ENCODE peak calls at places on chromosomes 16 and 17, in seven cellular contexts. X is colonic mucosa, A is AG10803, P is HFF-Myc, U is progenitor cell of endocrine pancreas, F is neural crest cell, B is PC-9. Z is an unnamed sample.

GRCh38 chr17:18963126-18964017 is 11.4 kb downstream of the SLC5A10 start:
- DNase-seq in X (peak), A (peak), P (no peak), U (no peak), F (no peak), B (no peak), Z (no peak)

GRCh38 chr16:53091508-53092211 is 36.9 kb downstream of the CHD9 start:
- DNase-seq in X (peak), A (peak), P (peak), U (no peak), F (peak), B (no peak), Z (no peak)

GRCh38 chr17:54901230-54901847 is 687 bp downstream of the TOM1L1 start:
- DNase-seq in X (peak), A (peak), P (no peak), U (no peak), F (no peak), B (peak), Z (peak)

GRCh38 chr16:69829338-69829737 is 67.2 kb downstream of the WWP2 start:
- DNase-seq in X (no peak), A (no peak), P (no peak), U (no peak), F (no peak), B (no peak), Z (no peak)

GRCh38 chr17:81432873-81433451 is 37.7 kb downstream of the BAHCC1 start:
- DNase-seq in X (peak), A (no peak), P (no peak), U (no peak), F (no peak), B (no peak), Z (peak)

GRCh38 chr16:70428178-70428998 is 10.5 kb downstream of the ST3GAL2 start:
- DNase-seq in X (peak), A (peak), P (peak), U (peak), F (peak), B (peak), Z (peak)

GRCh38 chr16:87996962-87997880 is 46.0 kb downstream of the BANP start:
- DNase-seq in X (no peak), A (peak), P (no peak), U (no peak), F (no peak), B (no peak), Z (no peak)

GRCh38 chr17:39001703-39002637 is 34.8 kb upstream of the FBXO47 start:
- DNase-seq in X (peak), A (peak), P (peak), U (no peak), F (no peak), B (peak), Z (no peak)

GRCh38 chr17:50290074-50290702 is 15.9 kb downstream of the TMEM92 start:
- DNase-seq in X (peak), A (peak), P (peak), U (no peak), F (no peak), B (peak), Z (peak)

GRCh38 chr17:57372156-57372555 is 115.8 kb downstream of the MSI2 start:
- DNase-seq in X (no peak), A (peak), P (no peak), U (no peak), F (no peak), B (no peak), Z (no peak)

GRCh38 chr16:76854234-76854633 is 336.8 kb upstream of the MON1B start:
- DNase-seq in X (no peak), A (no peak), P (no peak), U (no peak), F (no peak), B (no peak), Z (no peak)

GRCh38 chr17:54903375-54903774 is 2.7 kb downstream of the TOM1L1 start:
- DNase-seq in X (no peak), A (peak), P (no peak), U (no peak), F (no peak), B (no peak), Z (peak)

GRCh38 chr17:75589919-75590303 is 2.3 kb downstream of the MYO15B start:
- DNase-seq in X (no peak), A (no peak), P (no peak), U (no peak), F (no peak), B (peak), Z (no peak)

GRCh38 chr16:10817963-10818941 is at the start of gene TVP23A:
- DNase-seq in X (no peak), A (no peak), P (no peak), U (peak), F (peak), B (no peak), Z (no peak)

GRCh38 chr17:82334204-82334621 is 647 bp upstream of the SECTM1 start:
- DNase-seq in X (no peak), A (no peak), P (no peak), U (no peak), F (no peak), B (no peak), Z (no peak)

GRCh38 chr16:54651440-54651839 is 279.2 kb upstream of the IRX5 start:
- DNase-seq in X (no peak), A (no peak), P (no peak), U (no peak), F (peak), B (no peak), Z (no peak)

GRCh38 chr17:30921544-30922196 is at the start of gene ADAP2:
- DNase-seq in X (peak), A (no peak), P (no peak), U (peak), F (peak), B (peak), Z (no peak)

GRCh38 chr16:79062336-79062735 is 538.2 kb downstream of the MAF start:
- DNase-seq in X (no peak), A (no peak), P (no peak), U (no peak), F (no peak), B (no peak), Z (no peak)

GRCh38 chr17:81959362-81960129 is 1.4 kb downstream of the NOTUM start:
- DNase-seq in X (peak), A (peak), P (no peak), U (no peak), F (peak), B (peak), Z (no peak)

GRCh38 chr17:6491071-6491700 is 46.9 kb downstream of the PIMREG start:
- DNase-seq in X (no peak), A (no peak), P (no peak), U (no peak), F (no peak), B (no peak), Z (no peak)

GRCh38 chr17:29155235-29155965 is 24.8 kb downstream of the MYO18A start:
- DNase-seq in X (peak), A (peak), P (no peak), U (no peak), F (no peak), B (peak), Z (no peak)

GRCh38 chr17:45170976-45171337 is 9.3 kb downstream of the HEXIM2 start:
- DNase-seq in X (peak), A (peak), P (no peak), U (no peak), F (no peak), B (peak), Z (no peak)

GRCh38 chr17:46964315-46965265 is 14.5 kb downstream of the RPRML start:
- DNase-seq in X (no peak), A (no peak), P (no peak), U (no peak), F (no peak), B (no peak), Z (no peak)

GRCh38 chr17:17042851-17043667 is 802 bp downstream of the MPRIP start:
- DNase-seq in X (no peak), A (peak), P (no peak), U (no peak), F (no peak), B (no peak), Z (no peak)

GRCh38 chr16:50709061-50709695 is 15.8 kb downstream of the NOD2 start:
- DNase-seq in X (no peak), A (no peak), P (no peak), U (no peak), F (no peak), B (no peak), Z (no peak)

GRCh38 chr17:43020789-43021738 is 1.1 kb downstream of the VAT1 start:
- DNase-seq in X (peak), A (peak), P (no peak), U (peak), F (no peak), B (peak), Z (no peak)

GRCh38 chr17:81341347-81342061 is 46.4 kb upstream of the SLC38A10 start:
- DNase-seq in X (no peak), A (no peak), P (no peak), U (no peak), F (no peak), B (no peak), Z (no peak)

GRCh38 chr17:58121925-58122324 is 26.3 kb upstream of the OR4D1 start:
- DNase-seq in X (no peak), A (peak), P (peak), U (no peak), F (no peak), B (peak), Z (no peak)

GRCh38 chr17:80848449-80849102 is 143.1 kb upstream of the CHMP6 start:
- DNase-seq in X (no peak), A (no peak), P (no peak), U (no peak), F (no peak), B (no peak), Z (no peak)

GRCh38 chr17:73248532-73248931 is 13.1 kb downstream of the CPSF4L start:
- DNase-seq in X (no peak), A (no peak), P (no peak), U (no peak), F (no peak), B (no peak), Z (no peak)

GRCh38 chr17:55238931-55239297 is 25.8 kb upstream of the HLF start:
- DNase-seq in X (peak), A (no peak), P (no peak), U (no peak), F (no peak), B (no peak), Z (no peak)

GRCh38 chr16:31134091-31134571 is 1.4 kb downstream of the PRSS8 start:
- DNase-seq in X (peak), A (no peak), P (no peak), U (no peak), F (no peak), B (peak), Z (no peak)

GRCh38 chr16:19113577-19114358 is at the start of gene ITPRIPL2:
- DNase-seq in X (peak), A (peak), P (peak), U (peak), F (peak), B (peak), Z (no peak)

GRCh38 chr17:76697702-76698465 is 12.9 kb downstream of the MXRA7 start:
- DNase-seq in X (no peak), A (no peak), P (no peak), U (no peak), F (no peak), B (no peak), Z (no peak)
- TF ChIP-seq CTCF in X (no peak), A (no peak), P (no peak), U (no peak), F (no peak), B (no peak), Z (no peak)

DNA sequence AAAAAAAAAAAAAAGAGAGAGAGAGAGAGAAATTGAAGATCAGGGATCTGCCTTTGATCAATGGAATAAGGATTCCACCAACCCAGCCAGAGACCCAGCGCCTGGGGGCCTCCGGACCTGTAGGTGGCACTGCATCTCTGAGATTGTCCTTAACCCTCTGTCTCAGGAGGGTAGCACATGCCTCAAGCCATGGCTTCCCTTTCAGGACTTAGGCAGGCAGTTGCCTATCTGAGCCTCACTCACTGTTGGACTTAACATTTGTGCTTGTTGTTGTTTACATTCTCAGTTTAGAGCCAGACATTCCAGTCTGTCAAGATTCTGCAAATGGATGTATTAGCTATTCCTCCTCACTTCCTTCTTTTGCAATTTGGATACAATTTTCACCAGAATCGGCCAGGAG is 5.1 kb upstream of the SCNN1B start:
- DNase-seq in X (peak), A (no peak), P (no peak), U (no peak), F (no peak), B (peak), Z (no peak)
- TF ChIP-seq CTCF in X (no peak), A (no peak), P (peak), U (peak), F (peak), B (peak), Z (peak)

DNA sequence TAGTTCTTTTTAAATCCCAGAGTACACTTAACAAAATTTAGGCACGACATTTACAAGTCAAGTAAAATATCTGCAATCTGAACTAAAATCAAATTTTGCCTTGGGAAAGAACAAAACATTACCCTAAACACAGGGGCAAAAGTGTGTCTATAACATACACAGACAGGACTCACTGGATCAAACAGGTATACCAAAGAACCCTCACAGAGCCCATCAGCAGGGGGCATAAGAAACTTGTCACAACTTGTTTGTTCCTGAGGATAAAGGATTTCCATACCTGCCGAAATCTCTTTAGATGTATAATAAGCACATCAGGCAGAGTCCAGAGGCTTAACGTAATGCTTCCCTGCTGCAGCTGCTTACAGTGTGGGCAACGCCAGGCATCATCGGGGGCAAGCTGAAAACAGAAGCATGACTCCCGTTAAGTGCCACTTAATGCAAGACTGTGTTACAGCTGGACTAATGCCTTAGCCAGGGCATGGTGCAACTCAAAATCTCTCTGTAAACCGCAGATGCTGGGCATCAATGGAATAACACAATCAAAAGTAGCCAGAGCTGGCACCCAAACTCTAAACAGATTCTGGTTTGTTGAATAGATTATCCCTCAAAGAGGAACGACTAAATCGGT is 67.0 kb downstream of the USP31 start:
- DNase-seq in X (no peak), A (peak), P (no peak), U (no peak), F (no peak), B (no peak), Z (no peak)
- TF ChIP-seq CTCF in X (no peak), A (peak), P (peak), U (no peak), F (no peak), B (no peak), Z (peak)

DNA sequence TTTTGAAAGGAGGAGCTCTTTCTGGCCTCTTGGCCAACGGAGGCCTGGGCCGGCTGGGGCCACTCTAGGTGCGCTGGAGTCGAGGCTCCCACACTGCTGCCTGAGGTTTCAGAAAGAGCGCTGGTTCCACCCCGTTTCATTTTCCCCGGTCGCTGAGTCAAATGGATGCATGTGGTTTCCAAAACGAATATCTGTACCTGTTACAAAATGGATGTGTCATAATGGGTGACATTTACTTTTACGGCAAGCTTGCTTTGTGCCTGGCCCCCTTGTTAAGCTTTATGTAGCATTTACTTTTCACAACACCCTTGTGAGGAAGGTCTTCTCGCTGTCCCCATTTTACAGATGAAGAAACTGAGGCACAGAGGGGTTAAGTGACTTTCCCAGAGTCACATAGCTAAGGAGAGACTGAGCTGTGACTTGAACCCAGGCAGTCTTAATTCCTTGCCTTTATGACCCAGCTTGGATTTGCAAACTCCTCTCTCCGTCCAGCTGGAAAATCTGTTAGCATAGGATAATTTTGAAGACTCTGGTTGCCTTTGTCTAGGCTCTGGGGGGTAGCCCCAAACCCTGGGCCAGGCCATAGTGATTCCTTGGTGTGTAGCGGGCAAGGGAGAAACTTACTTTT is 10.6 kb downstream of the KSR1 start:
- DNase-seq in X (no peak), A (no peak), P (no peak), U (no peak), F (no peak), B (no peak), Z (no peak)
- TF ChIP-seq CTCF in X (no peak), A (no peak), P (no peak), U (no peak), F (no peak), B (no peak), Z (no peak)

GRCh38 chr16:15404792-15405191 is 9.2 kb downstream of the MPV17L start:
- DNase-seq in X (no peak), A (no peak), P (no peak), U (no peak), F (no peak), B (no peak), Z (no peak)
- TF ChIP-seq CTCF in X (no peak), A (no peak), P (no peak), U (no peak), F (no peak), B (no peak), Z (no peak)

Z was measured in retinal pigment epithelial cell.